ENCODE peak calls at places on chromosomes 5 and 9, in nine cellular contexts. Q is progenitor cell of endocrine pancreas; F is CD8-positive, alpha-beta T cell; G is NCI-H2029; D is GM04504; W is psoas muscle; C is kidney glomerular epithelial cell; H is stimulated activated CD8-positive, alpha-beta memory T cell treated with anti-CD3 and anti-CD28 coated beads, Interleukin-7, amount 100 ng/mL, for 1 hour; J is nephron progenitor cell. Z is an unnamed sample.

GRCh38 chr5:113505181-113505580 is 8.3 kb upstream of the YTHDC2 start:
- DNase-seq in G (no peak), H (no peak), D (no peak), Q (no peak), J (no peak), W (no peak), F (no peak), C (no peak), Z (no peak)

GRCh38 chr5:11149136-11149535 is 388.1 kb upstream of the DAP start:
- DNase-seq in C (no peak), F (no peak), H (no peak), J (no peak), G (no peak), Q (no peak), D (no peak), W (no peak), Z (no peak)

GRCh38 chr9:5269249-5269715 is 35.2 kb downstream of the RLN2 start:
- DNase-seq in G (no peak), H (no peak), Q (no peak), D (no peak), C (peak), F (no peak), W (no peak), J (no peak), Z (no peak)

GRCh38 chr5:7321724-7322123 is 74.2 kb upstream of the ADCY2 start:
- DNase-seq in W (no peak), J (no peak), D (peak), F (no peak), C (no peak), H (no peak), Q (no peak), G (no peak), Z (peak)

GRCh38 chr5:96074460-96075254 is 113.0 kb upstream of the ELL2 start:
- DNase-seq in G (no peak), Q (no peak), C (no peak), H (no peak), J (no peak), F (no peak), D (no peak), W (no peak), Z (no peak)

GRCh38 chr9:121498150-121498486 is 1.5 kb downstream of the GGTA1 start:
- DNase-seq in W (no peak), J (peak), F (no peak), G (peak), D (peak), Q (peak), H (peak), C (peak), Z (peak)

GRCh38 chr5:68325065-68325580 is 109.6 kb downstream of the PIK3R1 start:
- DNase-seq in Q (no peak), W (no peak), D (no peak), G (no peak), J (no peak), F (no peak), H (no peak), C (no peak), Z (no peak)

GRCh38 chr5:154196955-154197652 is 6.6 kb downstream of the GALNT10 start:
- DNase-seq in J (no peak), F (no peak), Q (no peak), W (no peak), C (peak), D (no peak), H (no peak), G (peak), Z (no peak)

GRCh38 chr9:36029765-36030528 is 6.8 kb upstream of the RECK start:
- DNase-seq in D (peak), F (no peak), H (no peak), J (no peak), G (no peak), Q (no peak), W (no peak), C (peak), Z (peak)

GRCh38 chr9:109903515-109904138 is 123.6 kb downstream of the PALM2AKAP2 start:
- DNase-seq in G (peak), J (peak), C (peak), D (no peak), F (peak), W (peak), Q (peak), H (no peak), Z (peak)

GRCh38 chr9:91896513-91897121 is 53.4 kb downstream of the ROR2 start:
- DNase-seq in F (no peak), J (peak), W (no peak), D (no peak), G (no peak), H (no peak), C (peak), Q (no peak), Z (no peak)

GRCh38 chr5:16615737-16616535 is 861 bp downstream of the RETREG1 start:
- DNase-seq in G (peak), D (no peak), H (no peak), W (no peak), Q (no peak), C (no peak), F (no peak), J (peak), Z (no peak)

GRCh38 chr5:136622737-136623136 is 257.4 kb upstream of the TRPC7 start:
- DNase-seq in F (no peak), G (no peak), H (no peak), D (no peak), Q (no peak), W (no peak), J (no peak), C (no peak), Z (no peak)

GRCh38 chr5:103272377-103272776 is 13.8 kb downstream of the MACIR start:
- DNase-seq in D (no peak), Q (no peak), H (no peak), W (no peak), C (peak), J (no peak), F (no peak), G (no peak), Z (no peak)

GRCh38 chr9:109801484-109801883 is 21.5 kb downstream of the PALM2AKAP2 start:
- DNase-seq in J (no peak), F (no peak), G (no peak), C (no peak), D (no peak), Q (no peak), H (no peak), W (no peak), Z (no peak)

GRCh38 chr9:137383453-137384115 is 39.4 kb downstream of the EXD3 start:
- DNase-seq in D (no peak), C (no peak), Q (no peak), J (no peak), F (no peak), H (no peak), W (no peak), G (peak), Z (no peak)

GRCh38 chr9:126626117-126627022 is 12.6 kb downstream of the LMX1B start:
- DNase-seq in F (no peak), C (no peak), W (no peak), Q (no peak), G (no peak), D (no peak), J (peak), H (no peak), Z (no peak)

GRCh38 chr5:110917161-110917875 is 154.2 kb upstream of the TSLP start:
- DNase-seq in F (no peak), Q (no peak), J (no peak), H (no peak), G (no peak), D (no peak), W (no peak), C (peak), Z (no peak)

GRCh38 chr9:131178382-131178781 is 53.0 kb downstream of the NUP214 start:
- DNase-seq in Q (peak), H (peak), F (peak), J (peak), C (peak), D (peak), G (peak), W (peak), Z (peak)

GRCh38 chr9:125749951-125750655 is 2.9 kb downstream of the PBX3 start:
- DNase-seq in F (no peak), D (no peak), W (no peak), G (no peak), J (no peak), Q (no peak), C (no peak), H (no peak), Z (no peak)

GRCh38 chr5:173686950-173687349 is 70.5 kb upstream of the BOD1 start:
- DNase-seq in H (no peak), W (no peak), J (no peak), F (no peak), C (no peak), D (no peak), Q (no peak), G (no peak), Z (no peak)

GRCh38 chr9:7234144-7234543 is 476.4 kb downstream of the KDM4C start:
- DNase-seq in G (no peak), C (no peak), J (peak), F (no peak), Q (no peak), H (no peak), D (no peak), W (no peak), Z (no peak)

GRCh38 chr5:162593881-162594280 is 526.3 kb downstream of the GABRG2 start:
- DNase-seq in W (no peak), F (no peak), C (no peak), G (no peak), D (no peak), J (no peak), Q (no peak), H (no peak), Z (no peak)

GRCh38 chr9:1995084-1995483 is 20.1 kb upstream of the SMARCA2 start:
- DNase-seq in C (no peak), Q (no peak), G (no peak), D (no peak), J (no peak), H (no peak), W (no peak), F (no peak), Z (no peak)

GRCh38 chr9:128828719-128829452 is 708 bp downstream of the SPOUT1 start:
- DNase-seq in J (no peak), F (no peak), C (no peak), Q (no peak), W (no peak), D (no peak), G (no peak), H (no peak), Z (no peak)

GRCh38 chr5:126676195-126676624 is 75.5 kb downstream of the PHAX start:
- DNase-seq in J (peak), Q (peak), D (peak), G (peak), W (no peak), C (peak), F (peak), H (peak), Z (no peak)

GRCh38 chr5:180296778-180297177 is 4.9 kb upstream of the MAPK9 start:
- DNase-seq in D (no peak), C (no peak), J (no peak), W (no peak), F (no peak), G (no peak), Q (no peak), H (no peak), Z (no peak)